ENCODE peak calls at places on chromosomes 12 and 14, in six cellular contexts. B is IMR-90, Y is GM23338, O is fibroblast of mammary gland, D is ascending aorta, Z is esophagus squamous epithelium. N is an unnamed sample.

GRCh38 chr14:68471029-68471963 is 321.6 kb downstream of the ZFP36L1 start:
- DNase-seq in Z (no peak), O (no peak), B (no peak), D (no peak), Y (peak), N (no peak)

GRCh38 chr12:72574138-72574537 is 302.0 kb downstream of the TRHDE start:
- DNase-seq in D (no peak), Y (no peak), B (peak), O (no peak), Z (no peak), N (no peak)

GRCh38 chr12:46450279-46450748 is 77.7 kb upstream of the SLC38A2 start:
- DNase-seq in Z (no peak), B (no peak), D (peak), Y (no peak), O (no peak), N (no peak)

GRCh38 chr14:33578461-33579216 is 372.2 kb downstream of the EGLN3 start:
- DNase-seq in Z (no peak), O (no peak), D (no peak), Y (no peak), B (no peak), N (no peak)

GRCh38 chr12:116352315-116352835 is 74.9 kb upstream of the MED13L start:
- DNase-seq in B (no peak), Z (no peak), D (no peak), O (no peak), Y (no peak), N (no peak)

GRCh38 chr12:105279460-105280056 is 43.6 kb upstream of the APPL2 start:
- DNase-seq in B (no peak), D (no peak), Y (peak), O (peak), Z (no peak), N (no peak)

GRCh38 chr14:23751591-23751990 is 115.4 kb downstream of the DHRS2 start:
- DNase-seq in Y (no peak), B (no peak), O (no peak), D (no peak), Z (no peak), N (peak)

GRCh38 chr12:78818487-78818886 is 46.1 kb upstream of the SYT1 start:
- DNase-seq in Z (no peak), O (no peak), Y (peak), B (no peak), D (no peak), N (no peak)

GRCh38 chr12:93089805-93090569 is 160.9 kb upstream of the EEA1 start:
- DNase-seq in D (no peak), Y (no peak), Z (no peak), B (peak), O (peak), N (peak)

GRCh38 chr12:76455582-76456345 is 103.8 kb downstream of the OSBPL8 start:
- DNase-seq in O (peak), B (peak), Y (peak), Z (no peak), D (no peak), N (peak)

GRCh38 chr12:1421091-1421902 is 173.1 kb downstream of the FBXL14 start:
- DNase-seq in O (no peak), Y (no peak), B (no peak), D (no peak), Z (no peak), N (no peak)

GRCh38 chr12:123741937-123742572 is 20.0 kb upstream of the DNAH10 start:
- DNase-seq in Z (no peak), Y (no peak), B (no peak), O (no peak), D (no peak), N (no peak)

DNA sequence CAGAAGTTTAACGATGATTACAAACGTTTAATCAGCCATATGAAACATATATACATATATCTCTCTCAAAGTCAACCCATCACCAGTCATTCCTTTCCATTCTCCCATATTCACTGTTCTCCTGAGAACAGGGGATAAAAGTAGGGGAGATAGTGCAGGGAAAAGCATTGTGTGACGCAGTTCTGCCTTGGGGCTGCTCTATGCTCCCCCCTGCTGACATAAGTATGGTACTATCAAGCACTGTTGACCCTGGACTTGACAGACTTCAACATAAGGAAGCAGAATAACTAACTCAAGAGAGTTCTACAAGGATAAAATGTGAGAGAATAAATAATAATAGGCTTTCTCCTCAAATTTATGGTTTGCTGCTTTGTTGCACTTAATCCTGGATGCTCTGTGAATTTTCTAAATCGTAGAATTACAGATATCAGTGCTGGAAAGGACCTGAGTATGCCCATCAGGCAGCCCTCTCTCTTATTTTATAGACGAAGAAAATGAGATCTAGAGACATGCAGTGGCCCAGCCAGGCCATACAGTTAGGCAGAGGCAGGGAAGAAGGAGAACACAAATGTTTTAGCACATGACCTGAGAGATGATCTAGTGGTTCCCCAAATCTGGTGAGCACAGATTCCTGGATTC is 87.2 kb downstream of the SCN8A start:
- DNase-seq in O (peak), Y (peak), B (peak), Z (no peak), D (no peak), N (peak)
- H3K4me3 ChIP-seq in O (no peak), Y (no peak), B (no peak), Z (no peak), D (no peak), N (no peak)

GRCh38 chr14:25516838-25517237 is 466.9 kb upstream of the STXBP6 start:
- DNase-seq in O (no peak), B (no peak), Z (no peak), Y (peak), D (no peak), N (no peak)
- TF ChIP-seq CTCF in O (no peak), B (no peak), Z (no peak), Y (peak), D (no peak), N (no peak)

GRCh38 chr14:100577321-100577985 is 9.8 kb downstream of the BEGAIN start:
- DNase-seq in Z (no peak), B (no peak), D (no peak), O (no peak), Y (no peak), N (no peak)

GRCh38 chr14:100574642-100575031 is 12.6 kb downstream of the BEGAIN start:
- DNase-seq in B (no peak), Y (no peak), Z (no peak), O (no peak), D (no peak), N (no peak)

GRCh38 chr14:100577986-100578431 is 9.2 kb downstream of the BEGAIN start:
- DNase-seq in B (no peak), D (no peak), Y (no peak), Z (no peak), O (no peak), N (no peak)

GRCh38 chr14:100575266-100575995 is 11.8 kb downstream of the BEGAIN start:
- DNase-seq in B (no peak), D (no peak), O (no peak), Y (no peak), Z (no peak), N (no peak)

DNA sequence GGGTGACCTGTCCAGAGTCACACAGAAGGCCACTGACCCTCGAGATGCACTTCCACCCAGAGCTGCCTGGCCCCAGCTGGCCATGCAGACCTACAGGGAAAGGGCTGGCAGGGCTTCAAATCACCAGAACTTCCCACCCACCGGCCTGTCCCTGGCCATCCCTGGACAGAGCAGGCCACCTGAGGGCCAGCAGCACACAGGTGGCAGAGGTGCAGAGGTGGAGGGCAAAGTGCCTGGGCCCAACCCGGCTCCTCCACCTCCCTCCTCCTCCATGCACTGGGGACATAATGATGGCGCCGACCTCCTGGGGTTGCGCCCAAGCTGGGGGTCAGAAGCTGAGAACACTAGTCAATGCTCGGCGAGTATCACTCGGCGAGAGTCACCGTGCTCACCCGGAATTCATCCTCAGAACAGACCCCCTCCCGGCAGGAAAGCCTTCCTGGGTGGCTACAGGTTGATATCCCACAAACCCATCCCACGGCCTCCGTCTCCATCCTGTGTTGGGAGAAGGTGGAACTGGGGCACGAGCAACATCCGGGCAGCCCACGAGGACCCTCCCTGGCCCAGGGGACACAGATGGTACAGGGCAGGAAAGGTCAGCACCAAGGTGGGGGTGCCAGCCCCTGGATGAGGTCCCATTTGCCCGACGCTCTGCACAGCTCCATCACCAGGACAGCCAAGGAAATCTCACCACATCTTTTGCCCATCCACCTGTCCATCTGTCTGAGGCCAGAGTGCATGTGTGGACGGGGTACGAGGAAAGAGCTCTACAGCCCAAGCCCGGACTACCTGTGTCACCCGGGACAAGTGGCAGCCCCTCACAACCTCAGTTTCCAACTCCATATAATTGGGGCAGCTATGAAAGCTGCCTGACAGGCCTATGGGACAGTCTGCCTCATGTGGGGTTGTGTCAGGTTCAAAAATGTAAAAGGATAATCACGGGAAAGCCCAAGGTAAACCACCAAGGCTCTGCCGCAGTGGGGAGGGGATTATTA is 10.8 kb downstream of the BEGAIN start:
- DNase-seq in B (no peak), O (no peak), Y (no peak), Z (no peak), D (no peak), N (no peak)
- H3K4me3 ChIP-seq in B (no peak), O (no peak), Y (no peak), Z (no peak), D (no peak), N (no peak)

DNA sequence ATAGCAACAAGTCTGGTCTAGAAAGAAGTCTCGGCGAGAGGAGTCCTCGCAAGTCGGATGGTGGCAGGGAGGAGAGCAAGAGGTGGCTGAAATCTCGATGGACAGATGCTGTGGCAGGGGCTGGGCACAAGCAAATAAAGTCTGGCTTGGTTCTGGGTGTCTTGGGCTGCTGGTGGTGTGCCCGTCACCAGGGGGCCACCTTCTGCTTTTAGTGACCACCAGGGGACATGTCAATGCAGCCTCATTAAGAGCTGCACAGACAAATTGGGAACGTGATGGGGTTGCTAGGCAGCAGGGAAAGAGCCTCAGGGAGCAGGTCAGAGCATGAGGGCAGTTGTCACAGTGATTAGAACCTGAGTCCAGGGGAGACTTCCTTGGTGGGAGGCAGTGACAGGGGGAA is 43.9 kb downstream of the LRRC74A start:
- DNase-seq in B (no peak), O (no peak), D (no peak), Z (no peak), Y (peak), N (no peak)
- TF ChIP-seq CTCF in B (peak), O (no peak), D (no peak), Z (no peak), Y (peak), N (peak)

GRCh38 chr12:99745895-99746294 is 98.3 kb downstream of the GARIN6 start:
- DNase-seq in O (no peak), Y (no peak), Z (no peak), B (no peak), D (no peak), N (no peak)
- H3K4me3 ChIP-seq in O (no peak), Y (no peak), Z (no peak), B (no peak), D (no peak), N (no peak)

GRCh38 chr12:98227162-98227561 is 288.2 kb upstream of the TMPO start:
- DNase-seq in O (peak), D (no peak), Z (no peak), Y (peak), B (peak), N (peak)
- TF ChIP-seq CTCF in O (peak), D (no peak), Z (no peak), Y (peak), B (peak), N (peak)

GRCh38 chr14:99273025-99273723 is 1.2 kb upstream of the BCL11B start:
- DNase-seq in O (no peak), Z (no peak), B (no peak), Y (peak), D (no peak), N (no peak)

GRCh38 chr14:99273724-99274345 is 1.8 kb upstream of the BCL11B start:
- DNase-seq in D (no peak), B (no peak), Y (peak), Z (no peak), O (no peak), N (no peak)

GRCh38 chr14:99276482-99276881 is 4.5 kb upstream of the BCL11B start:
- DNase-seq in Y (no peak), B (no peak), D (no peak), Z (no peak), O (no peak), N (no peak)

GRCh38 chr14:99275222-99275584 is 3.2 kb upstream of the BCL11B start:
- DNase-seq in B (no peak), Z (no peak), O (no peak), Y (no peak), D (no peak), N (no peak)

GRCh38 chr14:99274346-99275221 is 2.6 kb upstream of the BCL11B start:
- DNase-seq in B (peak), O (peak), Z (no peak), Y (peak), D (no peak), N (peak)
- H3K4me3 ChIP-seq in B (peak), O (peak), Z (peak), Y (peak), D (peak), N (peak)

GRCh38 chr14:79514700-79515099 is 696.6 kb downstream of the DIO2 start:
- DNase-seq in B (peak), Y (peak), Z (no peak), D (no peak), O (peak), N (peak)

GRCh38 chr14:79515158-79515557 is 696.1 kb downstream of the DIO2 start:
- DNase-seq in B (no peak), O (peak), Z (no peak), D (no peak), Y (no peak), N (no peak)

GRCh38 chr14:79510659-79511058 is 700.6 kb downstream of the DIO2 start:
- DNase-seq in D (no peak), Y (no peak), B (peak), O (peak), Z (no peak), N (peak)

GRCh38 chr14:79513446-79513845 is 697.9 kb downstream of the DIO2 start:
- DNase-seq in D (no peak), O (no peak), Y (no peak), B (no peak), Z (no peak), N (no peak)

GRCh38 chr14:79511146-79511545 is 700.2 kb downstream of the DIO2 start:
- DNase-seq in D (no peak), B (peak), O (no peak), Y (no peak), Z (no peak), N (no peak)
- TF ChIP-seq CTCF in D (no peak), B (no peak), O (no peak), Y (no peak), Z (no peak), N (no peak)

GRCh38 chr14:91419044-91419397 is 1.4 kb upstream of the CCDC88C start:
- DNase-seq in Y (no peak), D (no peak), B (no peak), O (no peak), Z (no peak), N (no peak)
- H3K4me3 ChIP-seq in Y (no peak), D (peak), B (no peak), O (no peak), Z (peak), N (no peak)